ENCODE peak calls at places on chromosomes 11 and 22, in eight cellular contexts. U is tibial artery, Z is HAP-1, A is A549, P is heart right ventricle, H is lower leg skin, M is thoracic aorta, X is stomach. T is an unnamed sample.

GRCh38 chr11:80593981-80594380 is 1153.2 kb upstream of the TENM4 start:
- DNase-seq in U (no peak), Z (peak), A (peak), P (no peak), H (no peak), M (no peak), X (no peak), T (peak)

GRCh38 chr11:60939301-60939700 is 12.7 kb downstream of the SLC15A3 start:
- DNase-seq in U (no peak), Z (no peak), A (no peak), P (no peak), H (no peak), M (no peak), X (no peak), T (no peak)

GRCh38 chr11:61657566-61657965 is 22.6 kb upstream of the DAGLA start:
- DNase-seq in U (no peak), Z (no peak), A (no peak), P (no peak), H (no peak), M (no peak), X (no peak), T (no peak)

GRCh38 chr11:2730323-2731284 is 30.8 kb upstream of the KCNQ1OT1 start:
- DNase-seq in U (no peak), Z (no peak), A (no peak), P (no peak), H (no peak), M (no peak), X (no peak), T (no peak)

GRCh38 chr11:27296406-27296994 is 66.5 kb downstream of the CCDC34 start:
- DNase-seq in U (no peak), Z (peak), A (peak), P (no peak), H (no peak), M (no peak), X (no peak), T (no peak)

GRCh38 chr22:21937821-21938070 is 14.9 kb downstream of the PPM1F start:
- DNase-seq in U (no peak), Z (no peak), A (no peak), P (no peak), H (no peak), M (no peak), X (no peak), T (no peak)

GRCh38 chr11:134562176-134562575 is 150.1 kb upstream of the B3GAT1 start:
- DNase-seq in U (no peak), Z (no peak), A (no peak), P (peak), H (no peak), M (no peak), X (no peak), T (peak)

GRCh38 chr11:128691802-128692749 is 1.8 kb upstream of the FLI1 start:
- DNase-seq in U (no peak), Z (no peak), A (no peak), P (no peak), H (no peak), M (no peak), X (no peak), T (no peak)

GRCh38 chr11:120565436-120566155 is 54.0 kb downstream of the GRIK4 start:
- DNase-seq in U (no peak), Z (no peak), A (no peak), P (no peak), H (no peak), M (no peak), X (no peak), T (no peak)

GRCh38 chr11:49851971-49852389 is 100.2 kb upstream of the OR4C13 start:
- DNase-seq in U (no peak), Z (no peak), A (no peak), P (no peak), H (no peak), M (no peak), X (no peak), T (no peak)

GRCh38 chr11:69231466-69232018 is 62.4 kb upstream of the MYEOV start:
- DNase-seq in U (peak), Z (no peak), A (no peak), P (no peak), H (no peak), M (no peak), X (peak), T (peak)

GRCh38 chr22:23219787-23220484 is 39.6 kb downstream of the BCR start:
- DNase-seq in U (no peak), Z (no peak), A (no peak), P (no peak), H (no peak), M (no peak), X (peak), T (no peak)

GRCh38 chr11:62922653-62923371 is 1.6 kb upstream of the CHRM1 start:
- DNase-seq in U (no peak), Z (no peak), A (peak), P (no peak), H (no peak), M (no peak), X (no peak), T (no peak)

GRCh38 chr22:21765909-21766529 is 30.4 kb upstream of the YPEL1 start:
- DNase-seq in U (no peak), Z (no peak), A (no peak), P (no peak), H (no peak), M (no peak), X (no peak), T (no peak)

GRCh38 chr22:31140746-31141145 is 438 bp upstream of the PLA2G3 start:
- DNase-seq in U (no peak), Z (no peak), A (no peak), P (no peak), H (no peak), M (no peak), X (peak), T (no peak)

GRCh38 chr11:86570020-86570419 is 102.4 kb downstream of the ME3 start:
- DNase-seq in U (no peak), Z (no peak), A (no peak), P (no peak), H (no peak), M (no peak), X (no peak), T (peak)

GRCh38 chr11:15673408-15673811 is 558.7 kb downstream of the INSC start:
- DNase-seq in U (no peak), Z (no peak), A (no peak), P (peak), H (no peak), M (no peak), X (no peak), T (no peak)

GRCh38 chr11:47378011-47378835 is at the start of gene SPI1:
- DNase-seq in U (peak), Z (no peak), A (no peak), P (peak), H (peak), M (no peak), X (peak), T (no peak)

GRCh38 chr11:111983187-111983986 is 41.8 kb upstream of the DLAT start:
- DNase-seq in U (no peak), Z (peak), A (peak), P (no peak), H (no peak), M (no peak), X (peak), T (peak)

GRCh38 chr11:9757809-9758675 is 94.2 kb downstream of the SWAP70 start:
- DNase-seq in U (peak), Z (peak), A (peak), P (peak), H (peak), M (peak), X (peak), T (peak)

GRCh38 chr11:9758676-9759518 is 95.0 kb downstream of the SWAP70 start:
- DNase-seq in U (peak), Z (peak), A (peak), P (peak), H (peak), M (peak), X (peak), T (peak)

GRCh38 chr11:9761441-9761945 is 97.6 kb downstream of the SWAP70 start:
- DNase-seq in U (no peak), Z (no peak), A (no peak), P (no peak), H (no peak), M (no peak), X (no peak), T (no peak)

GRCh38 chr11:9759519-9760179 is 95.8 kb downstream of the SWAP70 start:
- DNase-seq in U (peak), Z (no peak), A (peak), P (peak), H (peak), M (peak), X (peak), T (peak)

DNA sequence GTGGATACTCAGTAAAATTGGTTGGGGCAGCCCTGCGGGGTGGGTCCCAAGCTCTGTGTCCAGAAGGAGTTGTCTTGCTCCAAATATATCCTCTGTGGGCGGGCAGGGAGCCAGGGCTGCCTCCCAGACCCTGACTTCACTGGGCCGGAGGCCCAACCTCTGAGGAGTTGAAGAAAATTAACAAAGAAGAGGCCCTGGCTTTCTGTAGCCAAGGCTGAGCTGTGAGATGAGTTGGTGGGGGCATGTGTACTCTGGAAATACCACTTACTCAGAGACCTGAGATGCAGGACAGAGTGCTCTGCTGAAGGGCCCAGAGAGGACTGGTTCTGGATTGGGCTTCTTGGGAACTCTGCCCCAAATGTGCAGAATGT is 96.3 kb downstream of the SWAP70 start:
- DNase-seq in U (peak), Z (no peak), A (no peak), P (peak), H (peak), M (peak), X (peak), T (no peak)
- H3K4me3 ChIP-seq in U (no peak), Z (no peak), A (peak), P (no peak), H (no peak), M (no peak), X (no peak), T (no peak)

GRCh38 chr22:16603448-16603768 is 10.8 kb upstream of the CCT8L2 start:
- DNase-seq in U (no peak), Z (peak), A (no peak), P (no peak), H (no peak), M (no peak), X (no peak), T (no peak)

DNA sequence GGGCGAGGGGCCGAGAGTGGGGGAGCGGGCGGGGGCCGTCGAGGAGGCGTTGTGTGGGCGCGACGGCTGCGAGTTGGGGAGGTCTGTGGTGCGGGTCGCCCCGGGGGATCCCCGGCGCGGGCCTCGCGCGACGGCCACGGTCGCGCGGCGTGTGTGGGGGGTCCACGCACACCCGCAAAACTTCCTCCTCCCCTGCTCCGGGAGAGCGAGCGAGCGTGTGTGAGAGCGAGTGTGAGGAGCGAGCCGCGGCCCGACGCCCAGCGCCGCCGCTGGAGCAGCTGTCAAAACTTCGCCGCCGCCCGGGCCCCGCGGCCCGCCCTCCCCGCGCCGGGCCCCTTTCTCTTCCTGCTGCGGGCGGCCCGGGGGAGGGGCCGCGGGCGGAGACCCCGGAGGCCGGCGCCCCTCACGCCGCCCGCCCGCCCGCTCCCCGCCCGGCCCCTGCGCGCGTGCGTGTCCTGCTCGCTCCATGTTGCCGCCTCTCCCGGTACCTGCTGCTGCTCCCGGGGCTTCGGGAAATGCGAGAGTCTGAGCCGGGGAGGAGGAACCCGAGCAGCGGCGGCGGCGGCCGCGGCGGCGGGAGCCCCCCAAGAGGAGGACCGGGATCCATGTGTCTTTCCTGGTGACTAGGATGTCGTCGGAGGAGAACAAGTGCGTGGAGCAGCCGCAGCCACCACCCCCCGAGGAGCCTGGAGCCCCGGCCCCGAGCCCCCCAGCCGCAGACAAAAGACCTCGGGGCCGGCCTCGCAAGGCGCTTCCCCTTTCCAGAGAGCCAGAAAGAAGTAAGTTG is 9.0 kb upstream of the CCT8L2 start:
- DNase-seq in U (no peak), Z (peak), A (no peak), P (peak), H (no peak), M (no peak), X (no peak), T (no peak)
- H3K4me3 ChIP-seq in U (peak), Z (peak), A (peak), P (peak), H (peak), M (peak), X (peak), T (no peak)

DNA sequence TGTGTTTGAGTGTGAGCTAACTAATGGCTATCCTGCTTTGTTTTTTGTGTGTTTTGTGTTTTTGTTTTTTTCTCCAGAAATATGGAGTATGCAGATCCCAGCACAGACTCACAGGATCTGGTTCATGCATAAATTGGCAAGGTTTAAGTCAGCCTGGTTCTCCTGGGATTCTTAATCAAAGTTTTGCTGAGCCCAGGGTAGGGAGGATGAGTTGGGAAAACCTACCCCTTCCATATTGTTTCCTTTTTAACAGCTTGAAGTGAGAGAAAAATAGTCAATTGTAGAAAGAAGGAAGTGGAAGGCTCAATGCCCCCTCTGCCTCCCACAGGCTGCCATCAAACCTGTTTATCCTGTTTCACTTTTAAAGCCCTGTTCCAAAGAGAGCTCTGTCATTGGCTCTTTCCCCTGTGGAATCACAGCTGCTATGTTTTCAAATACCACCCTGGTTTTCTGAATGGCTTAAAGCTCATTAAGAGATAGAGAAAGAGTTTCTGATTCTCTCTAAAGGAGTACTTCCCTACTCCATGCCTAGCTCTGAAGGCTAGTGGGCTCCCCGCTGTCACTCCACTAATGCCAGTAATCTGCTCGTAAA is 23.4 kb upstream of the CADM1 start:
- DNase-seq in U (no peak), Z (no peak), A (no peak), P (no peak), H (no peak), M (no peak), X (no peak), T (peak)
- H3K4me3 ChIP-seq in U (no peak), Z (no peak), A (no peak), P (no peak), H (no peak), M (no peak), X (no peak), T (no peak)

DNA sequence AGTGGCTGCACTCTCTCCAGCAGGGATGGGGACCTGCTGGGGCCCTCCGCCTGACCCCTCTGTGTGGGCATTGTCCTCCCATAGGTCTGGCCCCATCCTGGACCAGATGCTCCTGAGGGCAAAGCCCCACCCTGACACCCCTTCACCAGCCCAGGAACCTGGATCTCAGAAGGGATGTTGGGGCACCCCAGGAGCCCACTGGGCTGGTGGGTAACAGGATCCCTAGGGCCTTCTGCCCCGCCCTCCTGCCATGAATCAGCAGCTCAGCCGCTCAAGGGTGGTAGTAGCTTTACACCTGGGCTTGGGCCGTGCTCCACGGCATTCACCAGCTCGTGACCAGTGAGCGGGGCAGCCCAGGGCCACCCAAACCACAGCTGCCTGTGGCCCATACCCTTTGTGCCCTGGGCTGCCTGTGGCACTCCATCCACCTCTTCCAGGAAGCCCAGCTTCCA is 1.0 kb upstream of the MAPK12 start:
- DNase-seq in U (no peak), Z (no peak), A (peak), P (no peak), H (no peak), M (no peak), X (no peak), T (no peak)
- H3K4me3 ChIP-seq in U (no peak), Z (no peak), A (no peak), P (no peak), H (no peak), M (no peak), X (no peak), T (no peak)

DNA sequence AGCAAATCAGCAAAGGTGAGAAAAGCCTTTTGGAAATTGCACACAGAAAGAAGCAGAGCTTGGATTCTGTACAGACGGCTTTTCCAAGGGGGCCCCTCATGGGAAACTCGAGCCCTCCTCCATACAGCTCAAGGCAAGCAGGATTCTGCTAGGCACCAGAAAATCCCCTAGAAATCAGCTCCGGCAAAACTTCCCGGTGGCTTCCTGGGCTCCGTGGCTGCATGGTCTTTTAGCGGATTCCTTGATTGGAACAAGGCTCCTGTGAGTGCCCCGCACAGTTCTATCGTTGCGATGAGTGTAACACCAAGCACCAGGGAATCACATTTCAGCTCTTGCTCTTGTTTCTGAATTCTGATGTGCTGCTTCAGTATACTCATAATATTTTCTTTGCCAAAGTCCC is 494.3 kb downstream of the DLG2 start:
- DNase-seq in U (no peak), Z (peak), A (no peak), P (no peak), H (no peak), M (no peak), X (no peak), T (no peak)
- H3K4me3 ChIP-seq in U (peak), Z (peak), A (no peak), P (no peak), H (no peak), M (peak), X (no peak), T (no peak)

GRCh38 chr11:110735431-110736157 is 23.4 kb upstream of the ARHGAP20 start:
- DNase-seq in U (no peak), Z (no peak), A (no peak), P (no peak), H (no peak), M (no peak), X (no peak), T (no peak)
- H3K4me3 ChIP-seq in U (no peak), Z (no peak), A (no peak), P (no peak), H (no peak), M (no peak), X (no peak), T (no peak)

GRCh38 chr22:19879651-19879995 is 24.9 kb upstream of the GNB1L start:
- DNase-seq in U (peak), Z (no peak), A (no peak), P (no peak), H (no peak), M (no peak), X (no peak), T (no peak)

GRCh38 chr22:19879996-19880785 is 25.5 kb upstream of the GNB1L start:
- DNase-seq in U (peak), Z (no peak), A (no peak), P (no peak), H (no peak), M (no peak), X (no peak), T (peak)

GRCh38 chr22:19877626-19878339 is 23.1 kb upstream of the GNB1L start:
- DNase-seq in U (peak), Z (no peak), A (no peak), P (no peak), H (no peak), M (no peak), X (no peak), T (peak)

GRCh38 chr22:19878461-19879247 is 24.0 kb upstream of the GNB1L start:
- DNase-seq in U (peak), Z (no peak), A (no peak), P (no peak), H (no peak), M (no peak), X (no peak), T (no peak)

GRCh38 chr22:19879248-19879575 is 24.5 kb upstream of the GNB1L start:
- DNase-seq in U (peak), Z (no peak), A (no peak), P (no peak), H (no peak), M (no peak), X (no peak), T (peak)
- H3K4me3 ChIP-seq in U (no peak), Z (no peak), A (no peak), P (no peak), H (no peak), M (no peak), X (no peak), T (no peak)

DNA sequence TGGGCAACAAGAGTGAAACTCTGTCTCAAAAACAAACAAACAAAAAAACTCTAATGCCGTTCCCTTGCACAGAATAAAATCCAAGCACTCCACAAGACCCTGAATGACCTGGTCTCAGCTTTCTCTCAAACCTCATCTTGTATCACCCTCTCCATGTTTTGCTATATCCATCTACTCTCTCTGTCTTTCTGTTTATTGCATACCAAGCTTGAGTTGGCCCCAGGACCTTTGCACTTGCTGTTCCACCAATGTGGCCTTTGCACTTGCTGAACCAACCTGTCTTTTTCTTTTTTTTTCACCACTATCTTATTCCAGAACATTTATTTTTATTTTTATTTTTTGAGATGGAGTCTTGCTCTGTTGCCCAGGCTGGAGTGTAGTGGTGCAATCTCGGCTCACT is 2.0 kb upstream of the L3MBTL2 start:
- DNase-seq in U (no peak), Z (no peak), A (no peak), P (no peak), H (no peak), M (no peak), X (no peak), T (no peak)
- H3K4me3 ChIP-seq in U (no peak), Z (no peak), A (no peak), P (no peak), H (no peak), M (no peak), X (no peak), T (no peak)

T was measured in Caco-2.